ENCODE peak calls at places on chromosome 18, in eight cellular contexts. O is EL, H is germinal center, Q is ELR, A is anterior cingulate cortex, F is KBM-7, G is A172, Z is HS-5. B is an unnamed sample.

GRCh38 chr18:78779996-78780718 is 199.5 kb upstream of the SALL3 start:
- DNase-seq in O (no peak), H (no peak), Q (no peak), A (no peak), F (no peak), G (no peak), Z (no peak), B (no peak)

GRCh38 chr18:50372743-50373142 is 2.1 kb upstream of the SKA1 start:
- DNase-seq in O (no peak), H (no peak), Q (no peak), A (no peak), F (peak), G (no peak), Z (no peak), B (no peak)

GRCh38 chr18:6543330-6543908 is 128.7 kb upstream of the L3MBTL4 start:
- DNase-seq in O (peak), H (peak), Q (peak), A (no peak), F (peak), G (peak), Z (peak), B (peak)

GRCh38 chr18:77063256-77063655 is 69.3 kb downstream of the MBP start:
- DNase-seq in O (peak), H (peak), Q (peak), A (no peak), F (peak), G (peak), Z (no peak), B (peak)

GRCh38 chr18:21682276-21683051 is 22.1 kb downstream of the ABHD3 start:
- DNase-seq in O (peak), H (peak), Q (peak), A (no peak), F (peak), G (no peak), Z (no peak), B (no peak)

GRCh38 chr18:55047546-55047945 is 88.3 kb upstream of the CCDC68 start:
- DNase-seq in O (peak), H (no peak), Q (peak), A (no peak), F (no peak), G (no peak), Z (no peak), B (no peak)

GRCh38 chr18:22136395-22136794 is 33.0 kb upstream of the GATA6 start:
- DNase-seq in O (peak), H (no peak), Q (peak), A (no peak), F (peak), G (peak), Z (no peak), B (no peak)

GRCh38 chr18:48719988-48720654 is 181.3 kb downstream of the CTIF start:
- DNase-seq in O (peak), H (no peak), Q (peak), A (no peak), F (peak), G (peak), Z (no peak), B (no peak)

B was measured in RKO.